ENCODE peak calls at places on chromosomes 16 and 17, in five cellular contexts. M is neuronal stem cell; J is activated effector memory CD4-positive, alpha-beta T cell treated with Interleukin-2 at 50 U/mL for 16 hours; D is iris pigment epithelial cell; R is esophagus squamous epithelium. S is an unnamed sample.

GRCh38 chr17:38798614-38799500 is 499 bp downstream of the PIP4K2B start:
- DNase-seq in M (peak), J (peak), D (peak), R (peak), S (peak)

GRCh38 chr16:46482895-46483294 is 138.3 kb downstream of the SHCBP1 start:
- DNase-seq in M (no peak), J (no peak), D (no peak), R (no peak), S (no peak)

GRCh38 chr16:73163238-73163795 is 115.4 kb upstream of the ZFHX3 start:
- DNase-seq in M (no peak), J (no peak), D (peak), R (no peak), S (peak)

GRCh38 chr16:89602273-89602951 is 11.0 kb upstream of the DPEP1 start:
- DNase-seq in M (peak), J (peak), D (peak), R (no peak), S (peak)

GRCh38 chr17:31269178-31269577 is 27.9 kb downstream of the OMG start:
- DNase-seq in M (no peak), J (no peak), D (no peak), R (no peak), S (no peak)

GRCh38 chr17:80990921-80991644 is 558 bp upstream of the CHMP6 start:
- DNase-seq in M (no peak), J (no peak), D (no peak), R (no peak), S (no peak)

GRCh38 chr17:32970281-32970680 is 21.4 kb upstream of the SPACA3 start:
- DNase-seq in M (no peak), J (no peak), D (no peak), R (no peak), S (peak)

GRCh38 chr17:67059372-67059771 is 15.0 kb downstream of the CACNG1 start:
- DNase-seq in M (no peak), J (no peak), D (no peak), R (no peak), S (peak)

GRCh38 chr17:41377546-41377945 is 4.6 kb downstream of the KRT34 start:
- DNase-seq in M (no peak), J (no peak), D (peak), R (no peak), S (no peak)

GRCh38 chr17:72182256-72182890 is 61.6 kb downstream of the SOX9 start:
- DNase-seq in M (no peak), J (no peak), D (no peak), R (no peak), S (no peak)

GRCh38 chr17:75854111-75854748 is 905 bp downstream of the WBP2 start:
- DNase-seq in M (no peak), J (no peak), D (peak), R (no peak), S (peak)

GRCh38 chr17:206941-207560 is 25.6 kb upstream of the DOC2B start:
- DNase-seq in M (no peak), J (no peak), D (no peak), R (no peak), S (no peak)

GRCh38 chr17:81966343-81967243 is 5.6 kb upstream of the NOTUM start:
- DNase-seq in M (no peak), J (no peak), D (no peak), R (no peak), S (no peak)

GRCh38 chr16:88905563-88905962 is 39.1 kb upstream of the PABPN1L start:
- DNase-seq in M (no peak), J (no peak), D (peak), R (no peak), S (no peak)

GRCh38 chr16:89160977-89161701 is 10.4 kb upstream of the CDH15 start:
- DNase-seq in M (no peak), J (no peak), D (no peak), R (no peak), S (no peak)

GRCh38 chr17:4759776-4760236 is 11.9 kb upstream of the TM4SF5 start:
- DNase-seq in M (no peak), J (no peak), D (no peak), R (no peak), S (no peak)

GRCh38 chr17:6485646-6486412 is 41.6 kb downstream of the PIMREG start:
- DNase-seq in M (no peak), J (no peak), D (no peak), R (no peak), S (no peak)

GRCh38 chr16:57577691-57578224 is 35.3 kb downstream of the ADGRG5 start:
- DNase-seq in M (no peak), J (no peak), D (no peak), R (no peak), S (no peak)

GRCh38 chr16:21580807-21581206 is 18.6 kb upstream of the METTL9 start:
- DNase-seq in M (no peak), J (no peak), D (no peak), R (no peak), S (no peak)

GRCh38 chr17:15651001-15651582 is 31.6 kb upstream of the FBXW10B start:
- DNase-seq in M (no peak), J (no peak), D (no peak), R (no peak), S (no peak)

GRCh38 chr17:61627125-61627524 is 36.1 kb upstream of the NACA2 start:
- DNase-seq in M (no peak), J (no peak), D (no peak), R (no peak), S (no peak)

GRCh38 chr16:48276102-48276501 is 28.8 kb upstream of the ABCC11 start:
- DNase-seq in M (no peak), J (no peak), D (peak), R (no peak), S (no peak)

GRCh38 chr16:565420-566330 is 1.1 kb upstream of the NHLRC4 start:
- DNase-seq in M (no peak), J (no peak), D (no peak), R (no peak), S (no peak)

S was measured in fibroblast of the aortic adventitia.